ENCODE peak calls at places on chromosomes 11 and 22, in six cellular contexts. V, X, W, U, S and G are unnamed samples.
A peak's percentile ranks its signal among the peaks of the same experiment; 100 is the strongest.

GRCh38 chr11:67289651-67290479 is 762 bp downstream of the ANKRD13D start:
- DNase-seq in U (no peak), V (no peak), X (no peak), S (no peak), W (peak; percentile 53), G (no peak)

GRCh38 chr11:132072880-132073213 is 702.4 kb downstream of the NTM start:
- DNase-seq in V (no peak), S (peak; percentile 72), X (no peak), U (no peak), W (no peak), G (no peak)

GRCh38 chr22:42425337-42425988 is 6.7 kb downstream of the NFAM1 start:
- DNase-seq in W (no peak), S (no peak), X (no peak), U (no peak), V (no peak), G (no peak)

GRCh38 chr11:113591122-113591521 is 115.0 kb downstream of the TMPRSS5 start:
- DNase-seq in V (no peak), U (no peak), S (no peak), X (no peak), W (no peak), G (peak; percentile 6)

GRCh38 chr22:24142831-24143230 is 38.5 kb upstream of the SUSD2 start:
- DNase-seq in W (no peak), S (no peak), V (no peak), X (no peak), U (no peak), G (no peak)

GRCh38 chr11:100004541-100004940 is 682.5 kb upstream of the ARHGAP42 start:
- DNase-seq in X (no peak), U (no peak), V (no peak), S (no peak), W (no peak), G (no peak)

GRCh38 chr11:65150513-65151271 is 16.4 kb upstream of the SYVN1 start:
- DNase-seq in S (peak; percentile 93), V (peak; percentile 94), W (peak; percentile 87), U (no peak), X (peak; percentile 64), G (no peak)

GRCh38 chr11:93481696-93482095 is 61.5 kb downstream of the SMCO4 start:
- DNase-seq in V (no peak), W (no peak), X (no peak), S (no peak), U (no peak), G (no peak)

GRCh38 chr11:86660011-86660595 is 12.3 kb downstream of the ME3 start:
- DNase-seq in V (no peak), U (no peak), X (no peak), S (peak; percentile 77), W (no peak), G (no peak)

GRCh38 chr22:43996170-43996980 is 27.7 kb upstream of the PARVB start:
- DNase-seq in X (no peak), V (peak; percentile 91), S (no peak), U (no peak), W (no peak), G (no peak)

GRCh38 chr11:117657801-117658200 is 139.2 kb downstream of the DSCAML1 start:
- DNase-seq in W (no peak), V (no peak), X (no peak), S (no peak), U (peak; percentile 35), G (peak; percentile 84)

GRCh38 chr11:45173064-45173463 is 26.6 kb downstream of the PRDM11 start:
- DNase-seq in S (no peak), V (no peak), U (no peak), X (no peak), W (no peak), G (no peak)

GRCh38 chr22:48186121-48186790 is 1423.8 kb downstream of the TBC1D22A start:
- DNase-seq in W (no peak), V (no peak), X (no peak), S (no peak), U (no peak), G (no peak)

GRCh38 chr11:111698852-111699559 is 67.2 kb downstream of the PPP2R1B start:
- DNase-seq in U (no peak), X (no peak), S (no peak), V (no peak), W (no peak), G (no peak)

GRCh38 chr11:6251120-6251733 is 8.4 kb upstream of the CCKBR start:
- DNase-seq in W (peak; percentile 84), V (no peak), U (peak; percentile 19), S (peak; percentile 85), X (peak; percentile 69), G (peak; percentile 7)

GRCh38 chr11:9208726-9209501 is 56.2 kb downstream of the DENND5A start:
- DNase-seq in S (no peak), X (no peak), W (no peak), V (no peak), U (no peak), G (no peak)

GRCh38 chr11:134678744-134679143 is 266.7 kb upstream of the B3GAT1 start:
- DNase-seq in X (no peak), U (no peak), V (peak; percentile 64), W (no peak), S (no peak), G (no peak)